ENCODE peak calls at places on chromosome X, in four cellular contexts. S is PC-3, N is K562, D is GM23338. L is an unnamed sample. For H3K4me1, the result is how much of the 10 kb centered on the place peaks cover.

GRCh38 chrX:83845397-83845796 is 15.5 kb upstream of the CYLC1 start:
- DNase-seq in S (peak), D (peak), N (peak), L (peak)

GRCh38 chrX:10620121-10620699 is at the start of gene MID1:
- DNase-seq in N (peak), S (peak), D (peak), L (peak)

GRCh38 chrX:101729986-101730385 is 70.3 kb upstream of the ARMCX2 start:
- DNase-seq in D (peak), S (no peak), N (no peak), L (no peak)

GRCh38 chrX:7574325-7574724 is 268.6 kb upstream of the VCX start:
- DNase-seq in D (peak), S (peak), N (no peak), L (peak)

GRCh38 chrX:24465524-24465850 is 401 bp downstream of the PDK3 start:
- DNase-seq in N (no peak), D (peak), S (no peak), L (no peak)

GRCh38 chrX:39564751-39565150 is 533.0 kb downstream of the BCOR start:
- DNase-seq in S (no peak), N (no peak), D (no peak), L (no peak)

GRCh38 chrX:136339702-136340101 is 38.9 kb downstream of the ADGRG4 start:
- DNase-seq in S (no peak), N (no peak), D (no peak), L (no peak)

GRCh38 chrX:143854006-143854405 is 29.9 kb upstream of the UBE2NL start:
- DNase-seq in S (peak), N (no peak), D (no peak), L (no peak)

GRCh38 chrX:151899622-151900021 is 13.1 kb upstream of the MAGEA4 start:
- DNase-seq in D (no peak), S (no peak), N (no peak), L (no peak)

GRCh38 chrX:136273986-136274385 is 22.8 kb upstream of the MAP7D3 start:
- DNase-seq in D (no peak), S (no peak), N (no peak), L (no peak)

GRCh38 chrX:2677764-2678163 is 13.3 kb upstream of the CD99 start:
- DNase-seq in S (peak), N (peak), D (no peak), L (no peak)

GRCh38 chrX:101208152-101208905 is 11.3 kb upstream of the DRP2 start:
- DNase-seq in S (no peak), N (no peak), D (no peak), L (no peak)

GRCh38 chrX:107677501-107677901 is 49.2 kb downstream of the PRPS1 start:
- DNase-seq in N (no peak), D (peak), S (peak), L (no peak)

GRCh38 chrX:150184487-150184886 is 178.6 kb upstream of the MAMLD1 start:
- DNase-seq in N (no peak), D (no peak), S (peak), L (no peak)

GRCh38 chrX:65925592-65925991 is 114.3 kb downstream of the VSIG4 start:
- DNase-seq in N (peak), S (no peak), D (no peak), L (no peak)

GRCh38 chrX:109409181-109409580 is 72.7 kb downstream of the GUCY2F start:
- DNase-seq in D (no peak), S (no peak), N (no peak), L (no peak)

GRCh38 chrX:39613997-39614679 is 483.6 kb downstream of the BCOR start:
- DNase-seq in S (no peak), D (peak), N (no peak), L (peak)

GRCh38 chrX:10534611-10535010 is 85.8 kb downstream of the MID1 start:
- DNase-seq in S (no peak), D (no peak), N (no peak), L (no peak)

GRCh38 chrX:148933881-148934280 is 433.5 kb downstream of the AFF2 start:
- DNase-seq in N (no peak), S (no peak), D (no peak), L (no peak)

DNA sequence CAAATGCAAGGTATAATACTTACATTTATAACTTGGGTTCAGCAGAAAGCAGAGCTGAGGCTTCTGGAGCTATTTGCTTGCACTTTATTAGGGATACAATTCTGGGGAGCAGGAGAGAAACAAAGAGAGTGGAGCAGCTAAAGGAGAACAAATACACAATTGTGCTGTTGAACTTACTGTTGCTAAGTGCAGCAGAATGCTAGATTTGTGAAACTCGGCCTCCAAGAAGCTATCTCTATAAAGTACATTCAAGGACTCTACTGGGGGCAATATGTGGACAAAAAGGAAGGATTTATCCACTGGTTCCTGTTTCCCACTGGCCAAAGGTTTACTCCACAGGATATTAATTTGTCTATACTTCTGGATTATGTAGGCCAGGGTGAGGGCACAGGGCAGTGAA is 86.8 kb downstream of the PPP1R2C start:
- DNase-seq in S (no peak), N (no peak), D (no peak), L (no peak)
- H3K27ac ChIP-seq in S (no peak), N (no peak), D (no peak), L (no peak)

GRCh38 chrX:130095249-130095648 is 15.0 kb downstream of the ELF4 start:
- DNase-seq in N (no peak), S (no peak), D (no peak), L (no peak)

GRCh38 chrX:130097507-130098201 is 12.6 kb downstream of the ELF4 start:
- DNase-seq in D (no peak), S (no peak), N (peak), L (no peak)

GRCh38 chrX:130091976-130092522 is 18.2 kb downstream of the ELF4 start:
- DNase-seq in S (no peak), D (peak), N (peak), L (peak)

GRCh38 chrX:130094712-130095111 is 15.6 kb downstream of the ELF4 start:
- DNase-seq in S (no peak), N (no peak), D (no peak), L (no peak)

DNA sequence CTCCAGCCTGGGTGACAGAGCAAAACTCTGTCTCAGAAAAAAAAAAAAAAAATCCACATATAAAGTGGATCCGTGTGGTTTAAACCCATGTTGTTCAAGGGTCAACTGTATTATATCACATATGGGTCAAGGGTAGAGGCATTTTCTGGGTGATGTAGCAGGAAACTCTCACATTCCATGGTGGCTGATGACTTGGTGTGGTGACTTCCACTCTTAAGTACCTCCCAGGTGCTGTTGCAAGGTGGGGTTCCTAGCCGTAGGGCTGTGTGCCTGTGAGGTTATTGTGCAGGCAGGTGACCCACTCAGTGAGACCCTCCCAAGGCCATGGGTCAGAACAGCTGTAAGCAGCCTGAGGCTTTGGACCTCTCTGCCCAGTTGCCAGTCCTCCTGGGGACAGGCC is 17.0 kb downstream of the ELF4 start:
- DNase-seq in S (peak), D (no peak), N (no peak), L (no peak)
- H3K4me1 ChIP-seq in S (under half), D (under half), N (under half), L (under half)

GRCh38 chrX:15116900-15117299 is 153.0 kb downstream of the ASB9 start:
- DNase-seq in D (no peak), S (no peak), N (no peak), L (no peak)

GRCh38 chrX:15114865-15115566 is 154.9 kb downstream of the ASB9 start:
- DNase-seq in N (no peak), D (peak), S (no peak), L (no peak)
- H2AFZ ChIP-seq in N (no peak), D (peak), S (no peak), L (no peak)

GRCh38 chrX:49850028-49850427 is 20.9 kb downstream of the PAGE4 start:
- DNase-seq in S (no peak), N (no peak), D (no peak), L (peak)
- H3K27ac ChIP-seq in S (no peak), N (no peak), D (no peak), L (peak)

L was measured in MM.1S.